ENCODE peak calls at places on chromosomes 6 and 20, in six cellular contexts. Z is NCI-H187; H is pancreas; E is ACHN; C is activated naive CD4-positive, alpha-beta T cell treated with anti-CD3 and anti-CD28 coated beads, Interleukin-2, amount 10 ng/mL, durations not matched to agents 7 days and 5 days; S is naive thymus-derived CD8-positive, alpha-beta T cell. V is an unnamed sample.

GRCh38 chr6:156824142-156824541 is 47.0 kb downstream of the ARID1B start:
- DNase-seq in Z (no peak), H (no peak), E (no peak), C (no peak), S (no peak), V (no peak)

GRCh38 chr6:5337573-5337972 is 76.3 kb downstream of the FARS2 start:
- DNase-seq in S (no peak), H (no peak), C (no peak), Z (no peak), E (no peak), V (no peak)

GRCh38 chr6:46175976-46176375 is 5.2 kb upstream of the ENPP5 start:
- DNase-seq in E (no peak), C (no peak), H (no peak), Z (no peak), S (no peak), V (no peak)

GRCh38 chr20:33859157-33859695 is 48.1 kb downstream of the CHMP4B start:
- DNase-seq in C (peak; percentile 83), S (peak; percentile 5), H (no peak), E (no peak), Z (no peak), V (no peak)

GRCh38 chr6:96460052-96460700 is 61.4 kb upstream of the UFL1 start:
- DNase-seq in C (no peak), H (no peak), S (no peak), Z (peak; percentile 51), E (no peak), V (no peak)

GRCh38 chr20:48339986-48340884 is 487.6 kb downstream of the PREX1 start:
- DNase-seq in S (no peak), Z (no peak), E (no peak), C (no peak), H (no peak), V (no peak)

GRCh38 chr6:167555836-167556235 is 230.9 kb downstream of the TTLL2 start:
- DNase-seq in S (no peak), E (no peak), C (no peak), H (no peak), Z (no peak), V (no peak)

GRCh38 chr6:167996424-167997199 is 859 bp upstream of the KIF25 start:
- DNase-seq in H (no peak), S (no peak), C (no peak), E (no peak), Z (no peak), V (no peak)

GRCh38 chr6:35534396-35535170 is 21.9 kb upstream of the TULP1 start:
- DNase-seq in C (no peak), Z (no peak), E (no peak), H (no peak), S (no peak), V (no peak)

GRCh38 chr6:80523531-80523970 is 417.1 kb downstream of the BCKDHB start:
- DNase-seq in H (no peak), S (no peak), C (no peak), E (no peak), Z (no peak), V (no peak)

GRCh38 chr20:13348301-13349239 is 127.5 kb downstream of the ISM1 start:
- DNase-seq in C (no peak), E (no peak), Z (no peak), H (no peak), S (no peak), V (no peak)

GRCh38 chr6:53517021-53517420 is 27.9 kb downstream of the GCLC start:
- DNase-seq in C (no peak), Z (no peak), H (no peak), E (peak; percentile 19), S (no peak), V (no peak)

GRCh38 chr6:153965996-153966395 is 73.0 kb upstream of the OPRM1 start:
- DNase-seq in Z (no peak), C (no peak), E (no peak), S (no peak), H (no peak), V (no peak)

GRCh38 chr6:163599684-163600083 is 185.2 kb downstream of the QKI start:
- DNase-seq in S (no peak), E (no peak), H (no peak), Z (no peak), C (no peak), V (no peak)

GRCh38 chr6:75135447-75135846 is 70.4 kb downstream of the COL12A1 start:
- DNase-seq in Z (no peak), C (no peak), S (no peak), H (no peak), E (no peak), V (no peak)

V was measured in NCI-H1436 treated with DMSO at 0.1 percent for 48 hours.